ENCODE peak calls at places on chromosomes 16 and 17, in ten cellular contexts. Y is NCI-H1092, X is tibial nerve, K is adrenal gland, W is NCI-H187, V is IMR-90, P is omental fat pad, H is HuH-7.5, C is T-helper 2 cell, T is erythroblast. G is an unnamed sample.

GRCh38 chr16:81997738-81998137 is 13.5 kb downstream of the SDR42E1 start:
- DNase-seq in Y (no peak), X (peak), K (peak), W (no peak), V (peak), P (no peak), H (peak), C (no peak), T (no peak), G (no peak)

GRCh38 chr17:39740357-39741111 is 2.8 kb downstream of the GRB7 start:
- DNase-seq in Y (no peak), X (no peak), K (no peak), W (no peak), V (peak), P (peak), H (no peak), C (no peak), T (no peak), G (no peak)

GRCh38 chr17:70968302-70968701 is 799.0 kb downstream of the KCNJ2 start:
- DNase-seq in Y (no peak), X (no peak), K (no peak), W (no peak), V (peak), P (no peak), H (no peak), C (no peak), T (no peak), G (no peak)

GRCh38 chr17:49290690-49291326 is 60.2 kb upstream of the PHOSPHO1 start:
- DNase-seq in Y (no peak), X (peak), K (no peak), W (no peak), V (peak), P (no peak), H (no peak), C (no peak), T (peak), G (no peak)

GRCh38 chr16:3029499-3030127 is 5.8 kb downstream of the THOC6 start:
- DNase-seq in Y (no peak), X (no peak), K (no peak), W (no peak), V (peak), P (no peak), H (no peak), C (peak), T (peak), G (peak)

GRCh38 chr17:38879878-38880727 is 10.2 kb downstream of the LASP1 start:
- DNase-seq in Y (no peak), X (peak), K (peak), W (no peak), V (peak), P (no peak), H (peak), C (no peak), T (peak), G (no peak)

GRCh38 chr17:12421646-12422306 is 243.9 kb upstream of the MYOCD start:
- DNase-seq in Y (no peak), X (no peak), K (no peak), W (no peak), V (peak), P (no peak), H (no peak), C (no peak), T (no peak), G (peak)

GRCh38 chr17:7767425-7768021 is 50.0 kb downstream of the DNAH2 start:
- DNase-seq in Y (peak), X (no peak), K (no peak), W (no peak), V (peak), P (no peak), H (no peak), C (no peak), T (no peak), G (no peak)

GRCh38 chr17:78316867-78317816 is 42.7 kb downstream of the SOCS3 start:
- DNase-seq in Y (no peak), X (no peak), K (peak), W (no peak), V (peak), P (no peak), H (peak), C (no peak), T (no peak), G (peak)

GRCh38 chr17:17689312-17689711 is 8.1 kb downstream of the RAI1 start:
- DNase-seq in Y (no peak), X (no peak), K (no peak), W (no peak), V (no peak), P (no peak), H (no peak), C (no peak), T (no peak), G (no peak)

GRCh38 chr17:42519546-42520444 is 16.2 kb upstream of the NAGLU start:
- DNase-seq in Y (no peak), X (peak), K (peak), W (no peak), V (peak), P (peak), H (no peak), C (no peak), T (peak), G (no peak)

GRCh38 chr16:31451681-31452351 is 7.5 kb upstream of the ARMC5 start:
- DNase-seq in Y (peak), X (no peak), K (peak), W (no peak), V (peak), P (no peak), H (peak), C (no peak), T (peak), G (no peak)

GRCh38 chr16:13630292-13630850 is 289.6 kb upstream of the ERCC4 start:
- DNase-seq in Y (no peak), X (no peak), K (no peak), W (no peak), V (no peak), P (no peak), H (no peak), C (no peak), T (no peak), G (no peak)

GRCh38 chr16:61858996-61859395 is 177.2 kb downstream of the CDH8 start:
- DNase-seq in Y (no peak), X (no peak), K (no peak), W (no peak), V (no peak), P (no peak), H (no peak), C (no peak), T (no peak), G (no peak)